ENCODE peak calls at places on chromosomes 13 and 19, in four cellular contexts. Y is left ventricle myocardium inferior; Q is adipocyte; C is activated naive CD4-positive, alpha-beta T cell treated with Interleukin-2 at 50 U/mL for 16 hours. L is an unnamed sample.

GRCh38 chr19:5987077-5987818 is 9.3 kb upstream of the RANBP3 start:
- DNase-seq in C (peak; percentile 74), Y (peak; percentile 58), Q (peak; percentile 95), L (peak; percentile 79)

GRCh38 chr13:61036715-61037114 is 378.9 kb downstream of the PCDH20 start:
- DNase-seq in Y (no peak), Q (no peak), C (no peak), L (no peak)

GRCh38 chr19:56071151-56071550 is 49.9 kb downstream of the ZNF787 start:
- DNase-seq in Y (no peak), Q (no peak), C (no peak), L (no peak)

GRCh38 chr19:17058236-17058635 is 17.0 kb downstream of the HAUS8 start:
- DNase-seq in Q (peak; percentile 19), C (no peak), Y (no peak), L (no peak)

GRCh38 chr13:42970824-42971669 is 21.0 kb downstream of the EPSTI1 start:
- DNase-seq in C (peak; percentile 42), Y (no peak), Q (no peak), L (no peak)

GRCh38 chr19:46521241-46521640 is 25.6 kb upstream of the PNMA8B start:
- DNase-seq in C (no peak), Y (no peak), Q (no peak), L (no peak)

GRCh38 chr19:16764793-16765433 is 45.3 kb downstream of the NWD1 start:
- DNase-seq in Y (no peak), C (no peak), Q (no peak), L (no peak)

GRCh38 chr19:46271488-46272197 is 25.2 kb upstream of the HIF3A start:
- DNase-seq in Q (peak; percentile 76), Y (no peak), C (peak; percentile 19), L (no peak)

GRCh38 chr19:54207908-54208783 is 7.5 kb downstream of the RPS9 start:
- DNase-seq in Y (peak; percentile 52), C (peak; percentile 50), Q (peak; percentile 25), L (peak; percentile 80)

GRCh38 chr19:50537306-50537685 is 23.6 kb upstream of the ASPDH start:
- DNase-seq in Q (no peak), C (no peak), Y (no peak), L (no peak)

GRCh38 chr13:47396915-47397314 is 500.1 kb upstream of the HTR2A start:
- DNase-seq in Q (no peak), C (no peak), Y (no peak), L (no peak)

GRCh38 chr19:5585461-5586299 is 17.9 kb upstream of the TINCR start:
- DNase-seq in Y (no peak), Q (no peak), C (peak; percentile 53), L (peak; percentile 42)

GRCh38 chr13:59000770-59001169 is 1163.0 kb downstream of the DIAPH3 start:
- DNase-seq in Y (no peak), Q (no peak), C (no peak), L (no peak)

GRCh38 chr19:51726049-51726448 is 2.3 kb upstream of the HAS1 start:
- DNase-seq in Q (peak; percentile 56), C (no peak), Y (peak; percentile 50), L (peak; percentile 61)

GRCh38 chr19:2038284-2039081 is 12.6 kb downstream of the MKNK2 start:
- DNase-seq in Q (no peak), Y (no peak), C (no peak), L (peak; percentile 36)

GRCh38 chr19:38057954-38058690 is 151.1 kb downstream of the SIPA1L3 start:
- DNase-seq in Q (no peak), C (no peak), Y (no peak), L (no peak)

GRCh38 chr19:35063940-35064818 is 22.7 kb downstream of the HPN start:
- DNase-seq in Q (peak; percentile 40), C (peak; percentile 33), Y (no peak), L (no peak)

GRCh38 chr19:6350688-6351087 is 10.6 kb upstream of the CLPP start:
- DNase-seq in Y (no peak), Q (no peak), C (no peak), L (no peak)

GRCh38 chr19:45075215-45076028 is 856 bp downstream of the ZNF296 start:
- DNase-seq in Q (peak; percentile 26), C (peak; percentile 24), Y (peak; percentile 67), L (peak; percentile 62)

GRCh38 chr13:94886191-94886590 is 173.8 kb upstream of the SOX21 start:
- DNase-seq in C (no peak), Y (no peak), Q (peak; percentile 3), L (no peak)

GRCh38 chr13:77176350-77176749 is 149.4 kb upstream of the FBXL3 start:
- DNase-seq in C (no peak), Y (no peak), Q (peak; percentile 36), L (no peak)

GRCh38 chr13:90591927-90592268 is 755.6 kb upstream of the MIR17HG start:
- DNase-seq in C (no peak), Q (no peak), Y (no peak), L (no peak)

GRCh38 chr13:73210218-73210883 is 151.5 kb downstream of the KLF5 start:
- DNase-seq in Y (no peak), Q (no peak), C (no peak), L (no peak)

GRCh38 chr19:18507021-18507726 is 14.7 kb downstream of the ELL start:
- DNase-seq in Y (peak; percentile 65), C (peak; percentile 29), Q (no peak), L (peak; percentile 59)

GRCh38 chr13:43122706-43123268 is 99.4 kb downstream of the DNAJC15 start:
- DNase-seq in Q (no peak), Y (no peak), C (no peak), L (no peak)

GRCh38 chr19:7942981-7943443 is 454 bp downstream of the TIMM44 start:
- DNase-seq in C (no peak), Q (peak; percentile 34), Y (no peak), L (no peak)

GRCh38 chr13:40692946-40693345 is 26.5 kb upstream of the FOXO1 start:
- DNase-seq in Q (no peak), C (no peak), Y (no peak), L (no peak)

GRCh38 chr13:37409756-37410155 is 188.8 kb downstream of the POSTN start:
- DNase-seq in C (no peak), Q (no peak), Y (no peak), L (no peak)

L was measured in heart left ventricle.